ENCODE peak calls at places on chromosomes 11 and 22, in seven cellular contexts. One of them, this sample, is unnamed.

GRCh38 chr11:65695459-65696241 is 16.4 kb upstream of the KAT5 start:
- DNase-seq in heart right ventricle: peak
- DNase-seq in A549: no peak
- DNase-seq in amniotic stem cell: no peak
- DNase-seq in NCI-H524: no peak
- DNase-seq in Right ventricle myocardium superior: peak
- DNase-seq in adrenal gland: peak
- DNase-seq in this sample: peak

GRCh38 chr11:45333023-45333422 is 46.9 kb upstream of the SYT13 start:
- DNase-seq in adrenal gland: no peak
- DNase-seq in heart right ventricle: no peak
- DNase-seq in A549: no peak
- DNase-seq in Right ventricle myocardium superior: no peak
- DNase-seq in amniotic stem cell: no peak
- DNase-seq in NCI-H524: no peak
- DNase-seq in this sample: no peak

GRCh38 chr11:68532719-68533369 is 72.3 kb downstream of the PPP6R3 start:
- DNase-seq in amniotic stem cell: no peak
- DNase-seq in adrenal gland: no peak
- DNase-seq in Right ventricle myocardium superior: no peak
- DNase-seq in heart right ventricle: no peak
- DNase-seq in NCI-H524: no peak
- DNase-seq in A549: no peak
- DNase-seq in this sample: no peak

GRCh38 chr22:31926086-31926485 is 18.2 kb upstream of the YWHAH start:
- DNase-seq in NCI-H524: no peak
- DNase-seq in adrenal gland: no peak
- DNase-seq in Right ventricle myocardium superior: no peak
- DNase-seq in heart right ventricle: no peak
- DNase-seq in amniotic stem cell: no peak
- DNase-seq in A549: no peak
- DNase-seq in this sample: no peak

GRCh38 chr22:40247976-40248375 is 70.3 kb downstream of the TNRC6B start:
- DNase-seq in A549: no peak
- DNase-seq in adrenal gland: no peak
- DNase-seq in heart right ventricle: no peak
- DNase-seq in NCI-H524: no peak
- DNase-seq in Right ventricle myocardium superior: no peak
- DNase-seq in amniotic stem cell: no peak
- DNase-seq in this sample: no peak

GRCh38 chr11:75625970-75626691 is 42.7 kb downstream of the MAP6 start:
- DNase-seq in heart right ventricle: no peak
- DNase-seq in NCI-H524: no peak
- DNase-seq in Right ventricle myocardium superior: no peak
- DNase-seq in amniotic stem cell: peak
- DNase-seq in adrenal gland: no peak
- DNase-seq in A549: peak
- DNase-seq in this sample: no peak

GRCh38 chr11:106306942-106307341 is 229.5 kb downstream of the AASDHPPT start:
- DNase-seq in A549: no peak
- DNase-seq in adrenal gland: no peak
- DNase-seq in Right ventricle myocardium superior: no peak
- DNase-seq in NCI-H524: no peak
- DNase-seq in heart right ventricle: no peak
- DNase-seq in amniotic stem cell: no peak
- DNase-seq in this sample: no peak

GRCh38 chr11:100810146-100810545 is 123.1 kb downstream of the ARHGAP42 start:
- DNase-seq in Right ventricle myocardium superior: no peak
- DNase-seq in A549: no peak
- DNase-seq in heart right ventricle: no peak
- DNase-seq in adrenal gland: no peak
- DNase-seq in NCI-H524: no peak
- DNase-seq in amniotic stem cell: no peak
- DNase-seq in this sample: no peak

GRCh38 chr11:30919389-30920172 is 333.4 kb upstream of the MPPED2 start:
- DNase-seq in Right ventricle myocardium superior: no peak
- DNase-seq in heart right ventricle: no peak
- DNase-seq in A549: no peak
- DNase-seq in adrenal gland: no peak
- DNase-seq in NCI-H524: no peak
- DNase-seq in amniotic stem cell: no peak
- DNase-seq in this sample: no peak

GRCh38 chr22:28341001-28341400 is 338.6 kb downstream of the TTC28 start:
- DNase-seq in adrenal gland: no peak
- DNase-seq in NCI-H524: no peak
- DNase-seq in heart right ventricle: no peak
- DNase-seq in Right ventricle myocardium superior: no peak
- DNase-seq in A549: no peak
- DNase-seq in amniotic stem cell: no peak
- DNase-seq in this sample: no peak

GRCh38 chr11:18737642-18738041 is 11.7 kb upstream of the IGSF22 start:
- DNase-seq in A549: no peak
- DNase-seq in amniotic stem cell: no peak
- DNase-seq in heart right ventricle: no peak
- DNase-seq in Right ventricle myocardium superior: no peak
- DNase-seq in NCI-H524: no peak
- DNase-seq in adrenal gland: no peak
- DNase-seq in this sample: no peak

GRCh38 chr11:12063251-12063650 is 47.1 kb upstream of the MICAL2 start:
- DNase-seq in A549: no peak
- DNase-seq in adrenal gland: no peak
- DNase-seq in Right ventricle myocardium superior: no peak
- DNase-seq in heart right ventricle: no peak
- DNase-seq in NCI-H524: no peak
- DNase-seq in amniotic stem cell: no peak
- DNase-seq in this sample: no peak

GRCh38 chr11:15675683-15676082 is 561.0 kb downstream of the INSC start:
- DNase-seq in A549: no peak
- DNase-seq in Right ventricle myocardium superior: no peak
- DNase-seq in NCI-H524: no peak
- DNase-seq in heart right ventricle: no peak
- DNase-seq in adrenal gland: no peak
- DNase-seq in amniotic stem cell: no peak
- DNase-seq in this sample: no peak

GRCh38 chr22:38180841-38181452 is 683 bp downstream of the PLA2G6 start:
- DNase-seq in heart right ventricle: no peak
- DNase-seq in Right ventricle myocardium superior: peak
- DNase-seq in amniotic stem cell: no peak
- DNase-seq in NCI-H524: no peak
- DNase-seq in A549: no peak
- DNase-seq in adrenal gland: peak
- DNase-seq in this sample: peak

GRCh38 chr11:61709572-61709971 is 29.4 kb downstream of the DAGLA start:
- DNase-seq in A549: no peak
- DNase-seq in NCI-H524: peak
- DNase-seq in adrenal gland: no peak
- DNase-seq in heart right ventricle: no peak
- DNase-seq in Right ventricle myocardium superior: no peak
- DNase-seq in amniotic stem cell: no peak
- DNase-seq in this sample: no peak

GRCh38 chr11:80473562-80473961 is 1032.7 kb upstream of the TENM4 start:
- DNase-seq in NCI-H524: no peak
- DNase-seq in heart right ventricle: no peak
- DNase-seq in Right ventricle myocardium superior: no peak
- DNase-seq in adrenal gland: no peak
- DNase-seq in amniotic stem cell: no peak
- DNase-seq in A549: no peak
- DNase-seq in this sample: no peak

GRCh38 chr11:62033191-62034044 is 66.0 kb upstream of the FTH1 start:
- DNase-seq in Right ventricle myocardium superior: no peak
- DNase-seq in heart right ventricle: no peak
- DNase-seq in amniotic stem cell: no peak
- DNase-seq in A549: no peak
- DNase-seq in NCI-H524: no peak
- DNase-seq in adrenal gland: no peak
- DNase-seq in this sample: no peak

GRCh38 chr11:92399702-92400101 is 175.1 kb downstream of the FAT3 start:
- DNase-seq in NCI-H524: peak
- DNase-seq in heart right ventricle: no peak
- DNase-seq in adrenal gland: no peak
- DNase-seq in amniotic stem cell: no peak
- DNase-seq in Right ventricle myocardium superior: no peak
- DNase-seq in A549: no peak
- DNase-seq in this sample: no peak

GRCh38 chr22:50505776-50506610 is 1.5 kb downstream of the LMF2 start:
- DNase-seq in heart right ventricle: no peak
- DNase-seq in Right ventricle myocardium superior: no peak
- DNase-seq in amniotic stem cell: no peak
- DNase-seq in NCI-H524: no peak
- DNase-seq in adrenal gland: peak
- DNase-seq in A549: no peak
- DNase-seq in this sample: peak

GRCh38 chr11:44994753-44995152 is 44.1 kb upstream of the TP53I11 start:
- DNase-seq in amniotic stem cell: no peak
- DNase-seq in A549: no peak
- DNase-seq in Right ventricle myocardium superior: no peak
- DNase-seq in heart right ventricle: no peak
- DNase-seq in adrenal gland: no peak
- DNase-seq in NCI-H524: peak
- DNase-seq in this sample: no peak

GRCh38 chr11:26820739-26821138 is 98.9 kb upstream of the SLC5A12 start:
- DNase-seq in NCI-H524: no peak
- DNase-seq in amniotic stem cell: peak
- DNase-seq in A549: no peak
- DNase-seq in Right ventricle myocardium superior: no peak
- DNase-seq in adrenal gland: no peak
- DNase-seq in heart right ventricle: no peak
- DNase-seq in this sample: no peak

GRCh38 chr22:40116496-40117200 is 61.1 kb upstream of the TNRC6B start:
- DNase-seq in A549: no peak
- DNase-seq in NCI-H524: no peak
- DNase-seq in adrenal gland: no peak
- DNase-seq in amniotic stem cell: no peak
- DNase-seq in heart right ventricle: no peak
- DNase-seq in Right ventricle myocardium superior: no peak
- DNase-seq in this sample: no peak